ENCODE peak calls at places on chromosomes 12 and 14, in four cellular contexts. One of them, this sample, is unnamed.

GRCh38 chr12:93518725-93519124 is 51.4 kb downstream of the MRPL42 start:
- DNase-seq in non-pigmented ciliary epithelial cell: peak
- DNase-seq in NCI-H1417: no peak
- DNase-seq in COLO829: peak
- DNase-seq in this sample: no peak

GRCh38 chr14:22478247-22478646 is 110.8 kb downstream of the DAD1 start:
- DNase-seq in NCI-H1417: no peak
- DNase-seq in non-pigmented ciliary epithelial cell: no peak
- DNase-seq in COLO829: no peak
- DNase-seq in this sample: no peak

GRCh38 chr12:5806376-5807089 is 138.5 kb downstream of the ANO2 start:
- DNase-seq in COLO829: no peak
- DNase-seq in non-pigmented ciliary epithelial cell: peak
- DNase-seq in NCI-H1417: no peak
- DNase-seq in this sample: no peak

GRCh38 chr12:31510034-31510433 is 80.9 kb downstream of the DENND5B start:
- DNase-seq in NCI-H1417: no peak
- DNase-seq in COLO829: no peak
- DNase-seq in non-pigmented ciliary epithelial cell: no peak
- DNase-seq in this sample: no peak

GRCh38 chr12:53506450-53506785 is 866 bp downstream of the NPFF start:
- DNase-seq in NCI-H1417: no peak
- DNase-seq in non-pigmented ciliary epithelial cell: no peak
- DNase-seq in COLO829: no peak
- DNase-seq in this sample: no peak

GRCh38 chr12:6562881-6563280 is 5.2 kb downstream of the NOP2 start:
- DNase-seq in COLO829: no peak
- DNase-seq in NCI-H1417: no peak
- DNase-seq in non-pigmented ciliary epithelial cell: no peak
- DNase-seq in this sample: no peak

GRCh38 chr12:114221976-114222630 is 183.8 kb downstream of the TBX5 start:
- DNase-seq in NCI-H1417: no peak
- DNase-seq in non-pigmented ciliary epithelial cell: no peak
- DNase-seq in COLO829: no peak
- DNase-seq in this sample: no peak

GRCh38 chr12:22447223-22447622 is 97.1 kb downstream of the C2CD5 start:
- DNase-seq in NCI-H1417: peak
- DNase-seq in COLO829: no peak
- DNase-seq in non-pigmented ciliary epithelial cell: peak
- DNase-seq in this sample: no peak

GRCh38 chr14:63045612-63046320 is 508 bp upstream of the KCNH5 start:
- DNase-seq in COLO829: no peak
- DNase-seq in non-pigmented ciliary epithelial cell: no peak
- DNase-seq in NCI-H1417: peak
- DNase-seq in this sample: no peak

GRCh38 chr14:71815110-71815509 is 117.1 kb upstream of the RGS6 start:
- DNase-seq in non-pigmented ciliary epithelial cell: no peak
- DNase-seq in COLO829: no peak
- DNase-seq in NCI-H1417: peak
- DNase-seq in this sample: no peak

GRCh38 chr14:31932675-31933074 is 144.4 kb upstream of the ARHGAP5 start:
- DNase-seq in non-pigmented ciliary epithelial cell: no peak
- DNase-seq in COLO829: no peak
- DNase-seq in NCI-H1417: no peak
- DNase-seq in this sample: no peak

GRCh38 chr12:56800221-56800620 is 37.1 kb downstream of the HSD17B6 start:
- DNase-seq in NCI-H1417: no peak
- DNase-seq in COLO829: no peak
- DNase-seq in non-pigmented ciliary epithelial cell: no peak
- DNase-seq in this sample: no peak

GRCh38 chr12:79206871-79207270 is 342.3 kb downstream of the SYT1 start:
- DNase-seq in NCI-H1417: no peak
- DNase-seq in COLO829: no peak
- DNase-seq in non-pigmented ciliary epithelial cell: no peak
- DNase-seq in this sample: no peak

GRCh38 chr12:79983492-79983891 is 48.6 kb upstream of the PPP1R12A start:
- DNase-seq in NCI-H1417: no peak
- DNase-seq in COLO829: no peak
- DNase-seq in non-pigmented ciliary epithelial cell: peak
- DNase-seq in this sample: no peak

GRCh38 chr14:51035611-51036192 is 59.2 kb downstream of the TRIM9 start:
- DNase-seq in NCI-H1417: no peak
- DNase-seq in COLO829: no peak
- DNase-seq in non-pigmented ciliary epithelial cell: no peak
- DNase-seq in this sample: no peak

GRCh38 chr12:14261096-14261495 is 104.4 kb upstream of the ATF7IP start:
- DNase-seq in NCI-H1417: no peak
- DNase-seq in COLO829: no peak
- DNase-seq in non-pigmented ciliary epithelial cell: no peak
- DNase-seq in this sample: no peak

GRCh38 chr12:57452181-57452936 is 2.7 kb upstream of the INHBE start:
- DNase-seq in non-pigmented ciliary epithelial cell: peak
- DNase-seq in COLO829: no peak
- DNase-seq in NCI-H1417: no peak
- DNase-seq in this sample: no peak

GRCh38 chr12:62933220-62933870 is 1.6 kb downstream of the PPM1H start:
- DNase-seq in non-pigmented ciliary epithelial cell: no peak
- DNase-seq in COLO829: no peak
- DNase-seq in NCI-H1417: peak
- DNase-seq in this sample: no peak

GRCh38 chr12:92533280-92533890 is 169.4 kb upstream of the PLEKHG7 start:
- DNase-seq in NCI-H1417: no peak
- DNase-seq in COLO829: no peak
- DNase-seq in non-pigmented ciliary epithelial cell: no peak
- DNase-seq in this sample: no peak

GRCh38 chr12:109710747-109711595 is 2.7 kb upstream of the FAM222A start:
- DNase-seq in non-pigmented ciliary epithelial cell: no peak
- DNase-seq in COLO829: peak
- DNase-seq in NCI-H1417: no peak
- DNase-seq in this sample: no peak

GRCh38 chr14:101186544-101186943 is 283.0 kb upstream of the RTL1 start:
- DNase-seq in NCI-H1417: peak
- DNase-seq in COLO829: no peak
- DNase-seq in non-pigmented ciliary epithelial cell: no peak
- DNase-seq in this sample: no peak

GRCh38 chr12:48110691-48111315 is 4.9 kb upstream of the SENP1 start:
- DNase-seq in COLO829: no peak
- DNase-seq in non-pigmented ciliary epithelial cell: no peak
- DNase-seq in NCI-H1417: no peak
- DNase-seq in this sample: no peak